ENCODE peak calls at places on chromosomes 11 and 22, in seven cellular contexts. One of them, this sample, is unnamed.
A peak's percentile ranks its signal among the peaks of the same experiment; 100 is the strongest.

GRCh38 chr11:90614318-90614717 is 391.5 kb upstream of the CHORDC1 start:
- DNase-seq in choroid plexus epithelial cell: no peak
- DNase-seq in fibroblast of lung: no peak
- DNase-seq in cardiac muscle cell: no peak
- DNase-seq in epithelial cell of proximal tubule: no peak
- DNase-seq in WERI-Rb-1: no peak
- DNase-seq in AG04450: no peak
- DNase-seq in this sample: no peak

GRCh38 chr11:62025429-62026105 is 58.1 kb upstream of the FTH1 start:
- DNase-seq in choroid plexus epithelial cell: peak; percentile 99
- DNase-seq in fibroblast of lung: peak; percentile 99
- DNase-seq in cardiac muscle cell: no peak
- DNase-seq in epithelial cell of proximal tubule: peak; percentile 99
- DNase-seq in WERI-Rb-1: no peak
- DNase-seq in AG04450: peak; percentile 71
- DNase-seq in this sample: peak; percentile 100

GRCh38 chr22:44734278-44734677 is 18.1 kb upstream of the ARHGAP8 start:
- DNase-seq in choroid plexus epithelial cell: no peak
- DNase-seq in fibroblast of lung: no peak
- DNase-seq in cardiac muscle cell: no peak
- DNase-seq in epithelial cell of proximal tubule: no peak
- DNase-seq in WERI-Rb-1: no peak
- DNase-seq in AG04450: no peak
- DNase-seq in this sample: no peak

GRCh38 chr11:26963764-26964163 is 30.1 kb upstream of the FIBIN start:
- DNase-seq in choroid plexus epithelial cell: no peak
- DNase-seq in fibroblast of lung: no peak
- DNase-seq in cardiac muscle cell: no peak
- DNase-seq in epithelial cell of proximal tubule: no peak
- DNase-seq in WERI-Rb-1: no peak
- DNase-seq in AG04450: no peak
- DNase-seq in this sample: peak; percentile 38

GRCh38 chr11:59630493-59630892 is 14.9 kb upstream of the OSBP start:
- DNase-seq in choroid plexus epithelial cell: no peak
- DNase-seq in fibroblast of lung: no peak
- DNase-seq in cardiac muscle cell: no peak
- DNase-seq in epithelial cell of proximal tubule: no peak
- DNase-seq in WERI-Rb-1: no peak
- DNase-seq in AG04450: no peak
- DNase-seq in this sample: no peak

GRCh38 chr11:64001552-64002427 is 15.6 kb downstream of the OTUB1 start:
- DNase-seq in choroid plexus epithelial cell: peak; percentile 49
- DNase-seq in fibroblast of lung: no peak
- DNase-seq in cardiac muscle cell: no peak
- DNase-seq in epithelial cell of proximal tubule: no peak
- DNase-seq in WERI-Rb-1: no peak
- DNase-seq in AG04450: no peak
- DNase-seq in this sample: peak; percentile 57

GRCh38 chr11:31651822-31652221 is 142.3 kb downstream of the ELP4 start:
- DNase-seq in choroid plexus epithelial cell: no peak
- DNase-seq in fibroblast of lung: no peak
- DNase-seq in cardiac muscle cell: no peak
- DNase-seq in epithelial cell of proximal tubule: no peak
- DNase-seq in WERI-Rb-1: no peak
- DNase-seq in AG04450: no peak
- DNase-seq in this sample: no peak

GRCh38 chr11:57288771-57289579 is 35.8 kb downstream of the TNKS1BP1 start:
- DNase-seq in choroid plexus epithelial cell: peak; percentile 70
- DNase-seq in fibroblast of lung: peak; percentile 62
- DNase-seq in cardiac muscle cell: no peak
- DNase-seq in epithelial cell of proximal tubule: no peak
- DNase-seq in WERI-Rb-1: no peak
- DNase-seq in AG04450: peak; percentile 72
- DNase-seq in this sample: peak; percentile 79

GRCh38 chr22:20979243-20979809 is 2.8 kb upstream of the LZTR1 start:
- DNase-seq in choroid plexus epithelial cell: peak; percentile 90
- DNase-seq in fibroblast of lung: peak; percentile 85
- DNase-seq in cardiac muscle cell: peak; percentile 70
- DNase-seq in epithelial cell of proximal tubule: no peak
- DNase-seq in WERI-Rb-1: no peak
- DNase-seq in AG04450: peak; percentile 30
- DNase-seq in this sample: peak; percentile 86

DNA sequence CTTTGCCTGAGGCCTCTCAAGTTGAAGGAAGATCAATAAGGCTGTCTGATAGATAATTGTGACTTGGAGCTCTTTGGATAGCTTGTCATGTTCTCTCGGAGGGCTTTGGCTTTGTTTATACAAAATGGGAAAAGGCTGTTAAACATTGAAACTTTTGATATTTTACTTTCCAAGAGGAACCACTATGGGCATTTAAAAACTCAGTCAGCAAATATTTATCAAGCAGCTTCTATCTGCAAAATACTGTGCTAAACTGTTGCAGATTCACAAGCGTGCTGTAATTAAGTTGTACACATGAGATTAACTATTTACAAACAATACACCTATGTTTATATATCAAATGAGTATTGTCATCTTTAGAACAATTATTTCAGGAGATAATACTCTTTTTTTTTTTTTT is 34.5 kb upstream of the SORL1 start:
- DNase-seq in choroid plexus epithelial cell: no peak
- DNase-seq in fibroblast of lung: no peak
- DNase-seq in cardiac muscle cell: no peak
- DNase-seq in epithelial cell of proximal tubule: no peak
- DNase-seq in WERI-Rb-1: no peak
- DNase-seq in AG04450: no peak
- DNase-seq in this sample: no peak
- H3K4me3 ChIP-seq in choroid plexus epithelial cell: no peak overlapping the region
- H3K4me3 ChIP-seq in fibroblast of lung: no peak overlapping the region
- H3K4me3 ChIP-seq in cardiac muscle cell: no peak overlapping the region
- H3K4me3 ChIP-seq in epithelial cell of proximal tubule: no peak overlapping the region
- H3K4me3 ChIP-seq in WERI-Rb-1: no peak overlapping the region
- H3K4me3 ChIP-seq in AG04450: no peak overlapping the region
- H3K4me3 ChIP-seq in this sample: no peak overlapping the region

DNA sequence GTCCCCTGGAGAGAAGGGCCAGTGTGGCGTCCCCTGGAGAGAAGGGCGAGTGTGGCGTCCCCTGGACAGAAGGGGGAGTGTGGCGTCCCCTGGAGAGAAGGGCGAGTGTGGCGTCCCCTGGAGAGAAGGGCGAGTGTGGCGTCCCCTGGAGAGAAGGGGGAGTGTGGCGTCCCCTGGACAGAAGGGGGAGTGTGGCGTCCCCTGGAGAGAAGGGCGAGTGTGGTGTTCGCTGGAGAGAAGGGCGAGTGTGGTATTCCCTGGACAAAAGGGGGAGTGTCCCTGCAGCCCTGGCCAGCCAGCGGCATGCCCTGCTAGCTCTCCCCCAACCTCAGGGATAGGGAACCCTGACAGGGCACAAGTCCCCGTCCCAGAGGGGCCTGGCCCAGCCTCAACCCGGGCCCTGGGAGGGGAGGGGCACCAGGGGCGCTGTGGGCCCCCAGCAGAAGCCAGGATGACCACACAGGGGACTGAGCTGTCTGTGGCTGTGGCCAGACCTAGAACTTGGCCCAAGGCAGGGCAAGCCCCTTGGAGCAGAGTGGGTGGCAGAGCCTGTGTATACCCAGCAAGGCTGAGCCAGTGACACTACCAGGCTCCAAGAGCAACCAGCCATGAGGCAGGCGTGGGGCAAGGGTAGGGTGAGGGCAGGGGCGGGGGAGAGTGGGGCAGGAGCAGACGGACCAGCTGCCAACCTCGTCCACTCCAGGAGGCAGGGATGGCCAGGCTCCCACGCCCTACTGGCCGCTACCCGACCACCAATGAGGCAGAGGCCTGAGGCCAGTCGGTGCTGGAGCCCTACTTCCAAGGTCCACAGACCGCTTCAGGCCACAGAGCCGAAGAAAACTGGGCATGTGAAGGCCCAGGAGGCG is 4.2 kb downstream of the HRAS start:
- DNase-seq in choroid plexus epithelial cell: no peak
- DNase-seq in fibroblast of lung: no peak
- DNase-seq in cardiac muscle cell: no peak
- DNase-seq in epithelial cell of proximal tubule: no peak
- DNase-seq in WERI-Rb-1: no peak
- DNase-seq in AG04450: no peak
- DNase-seq in this sample: no peak
- TF ChIP-seq CTCF in choroid plexus epithelial cell: no peak
- TF ChIP-seq CTCF in fibroblast of lung: no peak
- TF ChIP-seq CTCF in cardiac muscle cell: no peak
- TF ChIP-seq CTCF in epithelial cell of proximal tubule: no peak
- TF ChIP-seq CTCF in WERI-Rb-1: no peak
- TF ChIP-seq CTCF in AG04450: no peak
- TF ChIP-seq CTCF in this sample: no peak

GRCh38 chr11:122440783-122441701 is 214.5 kb upstream of the UBASH3B start:
- DNase-seq in choroid plexus epithelial cell: peak; percentile 34
- DNase-seq in fibroblast of lung: peak; percentile 48
- DNase-seq in cardiac muscle cell: peak; percentile 27
- DNase-seq in epithelial cell of proximal tubule: no peak
- DNase-seq in WERI-Rb-1: no peak
- DNase-seq in AG04450: no peak
- DNase-seq in this sample: peak; percentile 10
- H3K4me3 ChIP-seq in choroid plexus epithelial cell: peak overlapping the region; percentile 50
- H3K4me3 ChIP-seq in fibroblast of lung: peak overlapping the region; percentile 74
- H3K4me3 ChIP-seq in cardiac muscle cell: peak overlapping the region; percentile 18
- H3K4me3 ChIP-seq in epithelial cell of proximal tubule: peak overlapping the region; percentile 59
- H3K4me3 ChIP-seq in WERI-Rb-1: no peak overlapping the region
- H3K4me3 ChIP-seq in AG04450: peak overlapping the region; percentile 55
- H3K4me3 ChIP-seq in this sample: peak overlapping the region; percentile 50

GRCh38 chr22:32713737-32714457 is 87.6 kb upstream of the TIMP3 start:
- DNase-seq in choroid plexus epithelial cell: no peak
- DNase-seq in fibroblast of lung: no peak
- DNase-seq in cardiac muscle cell: no peak
- DNase-seq in epithelial cell of proximal tubule: no peak
- DNase-seq in WERI-Rb-1: no peak
- DNase-seq in AG04450: no peak
- DNase-seq in this sample: no peak
- TF ChIP-seq CTCF in choroid plexus epithelial cell: no peak
- TF ChIP-seq CTCF in fibroblast of lung: no peak
- TF ChIP-seq CTCF in cardiac muscle cell: no peak
- TF ChIP-seq CTCF in epithelial cell of proximal tubule: no peak
- TF ChIP-seq CTCF in WERI-Rb-1: no peak
- TF ChIP-seq CTCF in AG04450: no peak
- TF ChIP-seq CTCF in this sample: no peak

This sample was measured in fibroblast of pulmonary artery.